ENCODE peak calls at places on chromosomes 4 and X, in six cellular contexts. S, R, Z, G, B and W are unnamed samples.

GRCh38 chr4:74751247-74751646 is 43.1 kb downstream of the BTC start:
- DNase-seq in S (no peak), R (no peak), Z (no peak), G (no peak), B (no peak), W (no peak)

GRCh38 chrX:555589-556220 is 74.9 kb upstream of the SHOX start:
- DNase-seq in S (no peak), R (no peak), Z (no peak), G (no peak), B (no peak), W (no peak)

GRCh38 chr4:148007303-148007702 is 275.4 kb downstream of the ARHGAP10 start:
- DNase-seq in S (peak; percentile 80), R (no peak), Z (no peak), G (no peak), B (no peak), W (no peak)

GRCh38 chr4:153676491-153676890 is 7.6 kb upstream of the TLR2 start:
- DNase-seq in S (no peak), R (no peak), Z (no peak), G (no peak), B (no peak), W (no peak)

GRCh38 chr4:151356510-151356909 is 31.1 kb upstream of the SH3D19 start:
- DNase-seq in S (no peak), R (no peak), Z (no peak), G (no peak), B (no peak), W (no peak)

GRCh38 chrX:43840265-43840664 is 42.0 kb downstream of the MAOB start:
- DNase-seq in S (no peak), R (no peak), Z (no peak), G (no peak), B (no peak), W (no peak)

GRCh38 chrX:7574325-7574724 is 268.6 kb upstream of the VCX start:
- DNase-seq in S (no peak), R (no peak), Z (peak; percentile 12), G (no peak), B (no peak), W (no peak)

GRCh38 chr4:101711590-101712255 is 78.8 kb upstream of the BANK1 start:
- DNase-seq in S (peak; percentile 13), R (no peak), Z (no peak), G (no peak), B (no peak), W (no peak)

GRCh38 chrX:133229361-133229760 is 11.2 kb upstream of the TFDP3 start:
- DNase-seq in S (no peak), R (no peak), Z (no peak), G (no peak), B (no peak), W (no peak)